ENCODE peak calls at places on chromosomes 4 and X, in four cellular contexts. One of them, this sample, is unnamed.

GRCh38 chrX:56788717-56789122 is 59.7 kb downstream of the NBDY start:
- DNase-seq in HepG2: peak
- DNase-seq in HCT116: no peak
- DNase-seq in K562: no peak
- DNase-seq in this sample: no peak

GRCh38 chr4:86848732-86849617 is at the start of gene SLC10A6:
- DNase-seq in HepG2: no peak
- DNase-seq in HCT116: no peak
- DNase-seq in K562: no peak
- DNase-seq in this sample: no peak

GRCh38 chr4:139709660-139710059 is 44.0 kb downstream of the MGST2 start:
- DNase-seq in HepG2: no peak
- DNase-seq in HCT116: no peak
- DNase-seq in K562: no peak
- DNase-seq in this sample: no peak

GRCh38 chr4:72312032-72312650 is 256.9 kb downstream of the ADAMTS3 start:
- DNase-seq in HepG2: peak
- DNase-seq in HCT116: no peak
- DNase-seq in K562: no peak
- DNase-seq in this sample: no peak

GRCh38 chr4:62018537-62018936 is 818.4 kb downstream of the ADGRL3 start:
- DNase-seq in HepG2: no peak
- DNase-seq in HCT116: no peak
- DNase-seq in K562: no peak
- DNase-seq in this sample: no peak

GRCh38 chr4:74376888-74377483 is 12.0 kb downstream of the EREG start:
- DNase-seq in HepG2: peak
- DNase-seq in HCT116: no peak
- DNase-seq in K562: peak
- DNase-seq in this sample: no peak

GRCh38 chrX:13013353-13014110 is 30.9 kb downstream of the FAM9C start:
- DNase-seq in HepG2: no peak
- DNase-seq in HCT116: no peak
- DNase-seq in K562: no peak
- DNase-seq in this sample: no peak

GRCh38 chr4:86841309-86841708 is 7.9 kb downstream of the SLC10A6 start:
- DNase-seq in HepG2: no peak
- DNase-seq in HCT116: no peak
- DNase-seq in K562: no peak
- DNase-seq in this sample: no peak

GRCh38 chrX:2425281-2426071 is 75.3 kb downstream of the DHRSX start:
- DNase-seq in HepG2: peak
- DNase-seq in HCT116: no peak
- DNase-seq in K562: no peak
- DNase-seq in this sample: no peak

GRCh38 chr4:39179681-39180080 is 2.6 kb upstream of the WDR19 start:
- DNase-seq in HepG2: no peak
- DNase-seq in HCT116: no peak
- DNase-seq in K562: no peak
- DNase-seq in this sample: no peak

GRCh38 chr4:54011201-54011600 is 53.2 kb downstream of the CHIC2 start:
- DNase-seq in HepG2: no peak
- DNase-seq in HCT116: no peak
- DNase-seq in K562: no peak
- DNase-seq in this sample: no peak

GRCh38 chr4:181685911-181686310 is 557.3 kb upstream of the TENM3 start:
- DNase-seq in HepG2: no peak
- DNase-seq in HCT116: no peak
- DNase-seq in K562: no peak
- DNase-seq in this sample: no peak

GRCh38 chr4:122536001-122536400 is 79.5 kb upstream of the IL2 start:
- DNase-seq in HepG2: no peak
- DNase-seq in HCT116: no peak
- DNase-seq in K562: no peak
- DNase-seq in this sample: no peak

GRCh38 chr4:154911097-154911496 is 130.0 kb downstream of the RBM46 start:
- DNase-seq in HepG2: peak
- DNase-seq in HCT116: no peak
- DNase-seq in K562: no peak
- DNase-seq in this sample: no peak

GRCh38 chr4:113781439-113782040 is 20.0 kb upstream of the CAMK2D start:
- DNase-seq in HepG2: no peak
- DNase-seq in HCT116: no peak
- DNase-seq in K562: no peak
- DNase-seq in this sample: no peak

GRCh38 chrX:40006025-40007017 is 91.4 kb downstream of the BCOR start:
- DNase-seq in HepG2: no peak
- DNase-seq in HCT116: no peak
- DNase-seq in K562: no peak
- DNase-seq in this sample: no peak

GRCh38 chrX:18436017-18436416 is 10.6 kb downstream of the CDKL5 start:
- DNase-seq in HepG2: no peak
- DNase-seq in HCT116: no peak
- DNase-seq in K562: no peak
- DNase-seq in this sample: no peak

GRCh38 chrX:23871905-23872546 is 35.7 kb downstream of the APOO start:
- DNase-seq in HepG2: peak
- DNase-seq in HCT116: no peak
- DNase-seq in K562: no peak
- DNase-seq in this sample: no peak

GRCh38 chr4:14883166-14883565 is 119.1 kb upstream of the CPEB2 start:
- DNase-seq in HepG2: no peak
- DNase-seq in HCT116: no peak
- DNase-seq in K562: no peak
- DNase-seq in this sample: no peak

GRCh38 chrX:74450803-74451449 is 29.6 kb downstream of the SLC16A2 start:
- DNase-seq in HepG2: no peak
- DNase-seq in HCT116: peak
- DNase-seq in K562: no peak
- DNase-seq in this sample: peak

GRCh38 chrX:47358387-47359065 is 11.9 kb upstream of the ZNF157 start:
- DNase-seq in HepG2: no peak
- DNase-seq in HCT116: no peak
- DNase-seq in K562: no peak
- DNase-seq in this sample: no peak

GRCh38 chr4:106315476-106315967 is 487 bp downstream of the TBCK start:
- DNase-seq in HepG2: peak
- DNase-seq in HCT116: no peak
- DNase-seq in K562: peak
- DNase-seq in this sample: no peak

GRCh38 chrX:70422886-70423336 is at the start of gene GDPD2:
- DNase-seq in HepG2: peak
- DNase-seq in HCT116: no peak
- DNase-seq in K562: no peak
- DNase-seq in this sample: no peak

GRCh38 chr4:117378942-117379341 is 293.6 kb upstream of the TRAM1L1 start:
- DNase-seq in HepG2: no peak
- DNase-seq in HCT116: no peak
- DNase-seq in K562: no peak
- DNase-seq in this sample: no peak

GRCh38 chr4:113410686-113411085 is 350.9 kb downstream of the CAMK2D start:
- DNase-seq in HepG2: no peak
- DNase-seq in HCT116: no peak
- DNase-seq in K562: no peak
- DNase-seq in this sample: no peak

DNA sequence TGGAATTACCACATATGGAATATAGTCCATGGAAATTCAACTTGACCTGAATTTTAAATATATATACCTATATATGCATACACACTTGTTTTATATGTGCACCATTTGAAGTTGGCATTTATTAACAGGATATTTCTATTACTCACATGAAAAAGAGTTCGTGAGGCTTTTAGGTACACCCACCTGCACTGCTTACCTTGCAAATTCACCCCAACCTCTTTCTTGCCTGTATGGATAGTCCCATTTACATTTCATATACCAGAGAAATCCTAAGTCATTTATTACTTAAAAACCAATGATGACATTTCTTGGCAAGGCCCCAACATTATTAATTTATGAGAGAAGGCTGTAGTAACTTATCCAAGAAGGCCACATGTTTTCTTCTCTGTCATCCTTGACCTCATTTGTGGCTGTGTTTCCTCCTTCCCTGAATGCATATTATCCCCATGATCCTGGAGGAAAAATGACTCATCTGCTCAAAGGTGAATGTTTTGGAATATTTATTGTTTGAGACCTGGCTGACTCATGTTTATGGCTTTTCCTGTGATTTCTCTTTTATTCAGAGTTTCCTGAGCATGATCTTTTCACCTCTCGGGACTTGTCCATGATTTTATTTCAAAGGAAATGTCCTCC is 62.2 kb upstream of the FAM241A start:
- DNase-seq in HepG2: peak
- DNase-seq in HCT116: peak
- DNase-seq in K562: no peak
- DNase-seq in this sample: peak
- TF ChIP-seq TCF7L2 in HepG2: no peak
- TF ChIP-seq TCF7L2 in HCT116: peak
- TF ChIP-seq TCF7L2 in K562: no peak
- TF ChIP-seq TCF7L2 in this sample: no peak

DNA sequence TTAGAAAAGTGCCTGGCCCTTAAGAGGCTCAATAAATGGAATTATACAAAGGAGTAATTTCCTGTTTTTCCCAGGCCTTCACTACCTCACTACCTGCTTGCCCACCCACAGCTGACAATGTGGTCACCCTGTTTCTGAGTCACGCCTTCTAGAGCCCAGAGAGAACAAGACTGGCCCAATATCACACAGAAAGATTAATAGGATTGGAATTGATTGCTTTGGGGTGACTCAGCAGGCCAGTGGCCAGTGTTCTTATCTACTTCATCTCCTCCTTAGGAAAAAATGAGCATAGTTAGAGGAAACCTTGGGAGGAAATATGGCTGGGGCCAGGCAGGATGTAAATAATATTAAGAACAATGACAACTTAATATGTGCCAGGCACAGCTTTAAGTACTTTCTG is 4.5 kb upstream of the FGF16 start:
- DNase-seq in HepG2: peak
- DNase-seq in HCT116: peak
- DNase-seq in K562: no peak
- DNase-seq in this sample: no peak
- TF ChIP-seq TCF7L2 in HepG2: no peak
- TF ChIP-seq TCF7L2 in HCT116: no peak
- TF ChIP-seq TCF7L2 in K562: no peak
- TF ChIP-seq TCF7L2 in this sample: no peak

GRCh38 chrX:53374923-53375322 is 47.5 kb downstream of the SMC1A start:
- DNase-seq in HepG2: no peak
- DNase-seq in HCT116: no peak
- DNase-seq in K562: peak
- DNase-seq in this sample: no peak

GRCh38 chrX:53373307-53373706 is 49.1 kb downstream of the SMC1A start:
- DNase-seq in HepG2: no peak
- DNase-seq in HCT116: no peak
- DNase-seq in K562: no peak
- DNase-seq in this sample: no peak

GRCh38 chrX:53377464-53377863 is 45.0 kb downstream of the SMC1A start:
- DNase-seq in HepG2: no peak
- DNase-seq in HCT116: no peak
- DNase-seq in K562: no peak
- DNase-seq in this sample: no peak

GRCh38 chrX:53379008-53379710 is 43.3 kb downstream of the SMC1A start:
- DNase-seq in HepG2: no peak
- DNase-seq in HCT116: no peak
- DNase-seq in K562: no peak
- DNase-seq in this sample: no peak

DNA sequence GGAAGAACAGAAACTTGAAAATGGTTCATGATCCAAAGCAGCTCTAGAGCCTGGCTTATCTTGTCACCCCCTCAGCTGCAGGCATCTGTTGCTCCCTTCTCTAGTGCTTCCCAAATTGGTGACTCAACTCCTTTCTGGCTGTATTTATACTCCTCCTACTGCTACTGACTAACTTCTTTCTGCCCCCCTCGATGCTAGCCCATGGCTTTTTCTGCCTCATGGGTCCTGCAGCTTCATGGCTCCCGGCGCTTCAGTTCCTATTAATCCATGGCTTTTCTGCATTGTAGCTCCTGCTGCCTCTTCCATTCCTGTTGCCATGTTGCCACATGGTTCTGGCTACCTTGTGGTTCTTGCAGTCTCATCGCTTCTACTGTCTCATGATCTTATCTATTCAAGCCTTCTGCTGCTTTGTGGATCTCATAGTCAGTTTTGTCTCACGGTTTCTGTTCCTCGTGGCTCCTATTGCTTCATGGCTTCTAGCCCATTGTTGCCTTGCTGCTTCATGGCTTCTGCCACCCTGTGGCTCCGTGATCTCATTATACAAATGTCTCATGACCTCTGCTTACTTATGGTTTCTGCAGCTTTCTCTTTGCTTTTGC is 48.1 kb downstream of the SMC1A start:
- DNase-seq in HepG2: no peak
- DNase-seq in HCT116: no peak
- DNase-seq in K562: peak
- DNase-seq in this sample: no peak
- TF ChIP-seq TCF7L2 in HepG2: no peak
- TF ChIP-seq TCF7L2 in HCT116: no peak
- TF ChIP-seq TCF7L2 in K562: no peak
- TF ChIP-seq TCF7L2 in this sample: no peak

DNA sequence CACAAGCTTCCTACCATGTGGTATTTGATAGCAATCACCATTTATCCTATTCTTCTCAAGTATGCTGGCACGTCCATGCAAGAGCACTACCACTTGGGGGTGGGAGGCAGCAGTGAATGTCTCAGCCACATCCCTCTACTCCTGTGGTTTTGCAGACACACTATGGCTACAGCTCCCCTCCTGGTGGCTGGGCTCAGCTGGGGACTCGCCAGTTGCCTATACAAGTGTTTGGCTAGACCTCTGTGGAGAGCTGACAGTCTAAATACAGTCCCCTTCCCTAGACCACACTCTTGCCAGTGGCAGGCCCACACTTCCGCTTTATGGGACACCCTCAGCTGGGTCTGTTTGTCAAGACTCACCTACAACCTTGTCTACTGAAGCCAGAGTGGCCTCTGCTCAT is 53.2 kb downstream of the ADGRA3 start:
- DNase-seq in HepG2: no peak
- DNase-seq in HCT116: no peak
- DNase-seq in K562: no peak
- DNase-seq in this sample: no peak
- TF ChIP-seq TCF7L2 in HepG2: no peak
- TF ChIP-seq TCF7L2 in HCT116: no peak
- TF ChIP-seq TCF7L2 in K562: no peak
- TF ChIP-seq TCF7L2 in this sample: no peak

This sample was measured in Panc1.